ENCODE peak calls at places on chromosomes 1 and 21, in six cellular contexts. P, S, F, V, B and H are unnamed samples.

GRCh38 chr1:78522136-78522535 is 31.4 kb downstream of the PTGFR start:
- DNase-seq in S (no peak), P (no peak), F (no peak), B (no peak), V (no peak), H (no peak)

GRCh38 chr1:63622847-63623566 is 29.8 kb downstream of the PGM1 start:
- DNase-seq in F (peak; percentile 21), P (no peak), S (no peak), V (no peak), B (no peak), H (no peak)

GRCh38 chr1:220235462-220235861 is 36.8 kb downstream of the RAB3GAP2 start:
- DNase-seq in P (no peak), S (no peak), F (no peak), V (peak; percentile 18), B (no peak), H (no peak)

GRCh38 chr1:67684526-67685066 is 405 bp upstream of the GADD45A start:
- DNase-seq in S (no peak), B (no peak), V (no peak), P (no peak), F (no peak), H (no peak)

GRCh38 chr1:154485106-154485505 is 16.9 kb upstream of the TDRD10 start:
- DNase-seq in V (no peak), B (peak; percentile 83), F (peak; percentile 88), S (no peak), P (no peak), H (no peak)

GRCh38 chr21:28579986-28580550 is 412.6 kb downstream of the LTN1 start:
- DNase-seq in F (no peak), S (no peak), V (no peak), P (no peak), B (no peak), H (no peak)

GRCh38 chr1:210384625-210385024 is 55.9 kb downstream of the HHAT start:
- DNase-seq in F (no peak), S (no peak), P (no peak), V (no peak), B (no peak), H (peak; percentile 69)

GRCh38 chr1:151942882-151943281 is 33.6 kb upstream of the THEM4 start:
- DNase-seq in P (no peak), V (no peak), F (peak; percentile 11), S (no peak), B (no peak), H (no peak)

GRCh38 chr1:244952280-244952933 is 88.1 kb upstream of the HNRNPU start:
- DNase-seq in F (no peak), B (no peak), V (no peak), P (no peak), S (no peak), H (no peak)

GRCh38 chr21:45293726-45294401 is 6.2 kb upstream of the POFUT2 start:
- DNase-seq in V (no peak), B (no peak), F (no peak), P (peak; percentile 47), S (peak; percentile 7), H (no peak)

GRCh38 chr1:217133092-217133491 is 409.9 kb upstream of the ESRRG start:
- DNase-seq in F (no peak), B (no peak), V (no peak), P (no peak), S (no peak), H (no peak)

GRCh38 chr1:37035828-37036666 is 1.7 kb upstream of the GRIK3 start:
- DNase-seq in P (no peak), V (no peak), S (peak; percentile 23), B (no peak), F (no peak), H (no peak)

GRCh38 chr1:236890152-236891056 is 95.3 kb downstream of the MTR start:
- DNase-seq in B (no peak), F (peak; percentile 70), P (no peak), S (no peak), V (no peak), H (no peak)

GRCh38 chr1:231926340-231926739 is 299.8 kb downstream of the DISC1 start:
- DNase-seq in V (no peak), S (no peak), B (no peak), F (no peak), P (no peak), H (no peak)

GRCh38 chr21:46022551-46023107 is 41.1 kb downstream of the COL6A1 start:
- DNase-seq in S (no peak), B (no peak), V (peak; percentile 14), F (no peak), P (no peak), H (peak; percentile 51)

GRCh38 chr1:40868051-40868723 is 6.0 kb upstream of the CITED4 start:
- DNase-seq in B (no peak), S (no peak), F (no peak), P (no peak), V (peak; percentile 60), H (peak; percentile 81)

GRCh38 chr1:23263380-23263887 is 46.1 kb upstream of the HTR1D start:
- DNase-seq in B (no peak), P (no peak), V (no peak), S (no peak), F (no peak), H (no peak)

GRCh38 chr1:156936721-156937220 is 16.3 kb downstream of the LRRC71 start:
- DNase-seq in F (no peak), S (no peak), B (no peak), P (no peak), V (no peak), H (no peak)

GRCh38 chr1:156936191-156936590 is 15.8 kb downstream of the LRRC71 start:
- DNase-seq in F (no peak), V (no peak), S (no peak), B (no peak), P (no peak), H (no peak)

GRCh38 chr1:156938813-156939212 is 18.4 kb downstream of the LRRC71 start:
- DNase-seq in V (no peak), F (no peak), B (no peak), S (no peak), P (no peak), H (no peak)

GRCh38 chr1:156939786-156940334 is 19.4 kb downstream of the LRRC71 start:
- DNase-seq in F (no peak), S (no peak), V (no peak), P (no peak), B (no peak), H (no peak)

GRCh38 chr1:156937883-156938282 is 17.5 kb downstream of the LRRC71 start:
- DNase-seq in B (no peak), V (no peak), P (no peak), F (no peak), S (no peak), H (no peak)
- TF ChIP-seq CTCF in B (no peak), V (no peak), P (no peak), F (no peak), S (no peak), H (no peak)

GRCh38 chr1:208420021-208420420 is 175.8 kb upstream of the PLXNA2 start:
- DNase-seq in B (no peak), S (no peak), V (no peak), F (no peak), P (no peak), H (no peak)
- TF ChIP-seq CTCF in B (no peak), S (no peak), V (no peak), F (no peak), P (no peak), H (no peak)

DNA sequence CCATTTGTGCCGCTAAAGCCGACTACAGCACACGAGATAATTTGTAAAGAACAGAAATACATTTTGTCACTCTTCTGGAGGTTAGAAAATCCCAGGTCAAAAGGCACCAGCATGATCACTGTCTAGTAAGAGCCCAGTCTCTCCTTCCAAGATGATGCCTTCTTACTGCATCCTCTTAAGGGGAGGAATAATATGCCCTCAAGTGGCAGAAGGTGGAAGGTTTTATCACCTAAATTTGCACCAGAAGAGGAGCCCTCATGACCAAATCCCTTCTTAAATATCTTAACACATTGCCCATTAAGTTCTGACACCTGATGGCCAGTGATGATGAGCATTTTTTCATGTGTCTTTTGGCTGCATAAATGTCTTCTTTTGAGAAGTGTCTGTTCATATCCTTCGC is 326.7 kb upstream of the RGS18 start:
- DNase-seq in P (no peak), S (no peak), B (peak; percentile 50), V (no peak), F (no peak), H (no peak)
- TF ChIP-seq CTCF in P (no peak), S (no peak), B (peak; percentile 24), V (no peak), F (no peak), H (no peak)

DNA sequence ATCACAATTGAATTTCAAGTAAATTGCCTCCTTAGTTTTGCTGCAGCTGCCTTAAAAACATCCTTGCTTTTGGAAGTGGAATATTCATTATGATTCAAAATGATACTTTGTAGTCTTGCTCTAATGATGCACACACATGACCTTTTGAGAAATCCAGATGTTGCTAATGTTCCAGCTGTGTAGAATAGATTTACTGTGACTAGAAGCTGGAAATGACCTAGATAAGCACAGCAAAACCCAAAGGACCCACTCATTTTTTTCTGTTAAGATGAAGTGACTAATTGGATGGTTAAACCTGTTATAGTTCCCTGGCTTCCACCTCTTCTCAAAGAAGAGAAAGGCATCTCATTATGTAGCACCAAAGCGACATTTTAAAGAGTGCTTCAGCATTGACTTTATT is 64.6 kb upstream of the RALGPS2 start:
- DNase-seq in V (no peak), S (no peak), B (no peak), F (no peak), P (no peak), H (no peak)
- TF ChIP-seq CTCF in V (no peak), S (no peak), B (no peak), F (no peak), P (no peak), H (no peak)

DNA sequence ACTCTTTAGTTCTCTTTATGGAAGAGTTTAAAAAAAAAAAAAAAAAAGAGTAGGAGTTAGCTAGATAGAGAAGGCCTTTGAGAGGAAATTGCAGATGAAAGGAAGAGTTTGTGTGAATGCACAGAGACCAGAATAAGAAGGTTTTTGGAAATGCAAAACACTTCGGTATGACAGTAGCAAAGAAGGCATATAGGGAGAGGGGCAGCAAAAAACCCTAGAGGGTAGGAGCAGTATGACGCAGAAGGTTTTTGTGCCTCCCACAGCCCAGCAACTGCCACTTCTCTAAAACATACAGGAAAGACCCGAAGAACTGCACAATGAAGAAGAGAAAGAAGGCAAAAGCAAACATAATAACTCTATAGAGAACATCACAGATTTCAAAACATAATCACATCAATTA is 84.3 kb downstream of the WDR64 start:
- DNase-seq in V (no peak), B (no peak), S (no peak), F (no peak), P (no peak), H (no peak)
- TF ChIP-seq CTCF in V (no peak), B (no peak), S (no peak), F (no peak), P (no peak), H (no peak)